ENCODE peak calls at places on chromosomes 2 and 18, in eight cellular contexts. One of them, this sample, is unnamed.

GRCh38 chr2:83587309-83587708 is 871.8 kb downstream of the SUCLG1 start:
- DNase-seq in coronary artery: no peak
- DNase-seq in K562: no peak
- DNase-seq in transverse colon: no peak
- DNase-seq in pancreas: no peak
- DNase-seq in brain microvascular endothelial cell: no peak
- DNase-seq in stomach: no peak
- DNase-seq in RWPE1: no peak
- DNase-seq in this sample: no peak

GRCh38 chr18:79879566-79879965 is 71.9 kb downstream of the SLC66A2 start:
- DNase-seq in coronary artery: peak; percentile 4
- DNase-seq in K562: no peak
- DNase-seq in RWPE1: no peak
- DNase-seq in brain microvascular endothelial cell: no peak
- DNase-seq in pancreas: peak; percentile 6
- DNase-seq in transverse colon: no peak
- DNase-seq in stomach: no peak
- DNase-seq in this sample: no peak

GRCh38 chr2:40543381-40543780 is 91.5 kb upstream of the SLC8A1 start:
- DNase-seq in brain microvascular endothelial cell: no peak
- DNase-seq in transverse colon: no peak
- DNase-seq in pancreas: no peak
- DNase-seq in coronary artery: no peak
- DNase-seq in RWPE1: no peak
- DNase-seq in K562: no peak
- DNase-seq in stomach: no peak
- DNase-seq in this sample: no peak

GRCh38 chr2:56386657-56387056 is 202.9 kb downstream of the CCDC85A start:
- DNase-seq in stomach: no peak
- DNase-seq in RWPE1: no peak
- DNase-seq in pancreas: no peak
- DNase-seq in transverse colon: no peak
- DNase-seq in brain microvascular endothelial cell: no peak
- DNase-seq in K562: no peak
- DNase-seq in coronary artery: no peak
- DNase-seq in this sample: no peak

GRCh38 chr2:121736140-121736461 is 574 bp downstream of the NIFK start:
- DNase-seq in RWPE1: no peak
- DNase-seq in coronary artery: no peak
- DNase-seq in K562: no peak
- DNase-seq in stomach: no peak
- DNase-seq in brain microvascular endothelial cell: no peak
- DNase-seq in pancreas: no peak
- DNase-seq in transverse colon: no peak
- DNase-seq in this sample: no peak

GRCh38 chr2:20616341-20616871 is 34.5 kb downstream of the HS1BP3 start:
- DNase-seq in coronary artery: peak; percentile 69
- DNase-seq in pancreas: peak; percentile 41
- DNase-seq in stomach: peak; percentile 18
- DNase-seq in RWPE1: no peak
- DNase-seq in transverse colon: no peak
- DNase-seq in K562: no peak
- DNase-seq in brain microvascular endothelial cell: no peak
- DNase-seq in this sample: no peak

GRCh38 chr2:201234167-201235139 is 25.9 kb upstream of the CASP8 start:
- DNase-seq in stomach: no peak
- DNase-seq in pancreas: no peak
- DNase-seq in brain microvascular endothelial cell: no peak
- DNase-seq in RWPE1: no peak
- DNase-seq in coronary artery: no peak
- DNase-seq in transverse colon: no peak
- DNase-seq in K562: no peak
- DNase-seq in this sample: no peak

GRCh38 chr2:232026941-232027340 is 65.4 kb downstream of the DIS3L2 start:
- DNase-seq in RWPE1: no peak
- DNase-seq in K562: no peak
- DNase-seq in brain microvascular endothelial cell: no peak
- DNase-seq in stomach: no peak
- DNase-seq in coronary artery: no peak
- DNase-seq in pancreas: no peak
- DNase-seq in transverse colon: no peak
- DNase-seq in this sample: no peak

GRCh38 chr2:46955764-46956163 is 40.2 kb upstream of the MCFD2 start:
- DNase-seq in coronary artery: no peak
- DNase-seq in transverse colon: no peak
- DNase-seq in brain microvascular endothelial cell: no peak
- DNase-seq in stomach: no peak
- DNase-seq in pancreas: no peak
- DNase-seq in RWPE1: no peak
- DNase-seq in K562: no peak
- DNase-seq in this sample: no peak

GRCh38 chr2:64324746-64325410 is 129.1 kb upstream of the LGALSL start:
- DNase-seq in stomach: no peak
- DNase-seq in pancreas: no peak
- DNase-seq in coronary artery: no peak
- DNase-seq in RWPE1: no peak
- DNase-seq in K562: no peak
- DNase-seq in transverse colon: no peak
- DNase-seq in brain microvascular endothelial cell: no peak
- DNase-seq in this sample: no peak

GRCh38 chr2:27446057-27446456 is 3.9 kb downstream of the KRTCAP3 start:
- DNase-seq in coronary artery: no peak
- DNase-seq in brain microvascular endothelial cell: no peak
- DNase-seq in RWPE1: peak; percentile 66
- DNase-seq in transverse colon: peak; percentile 86
- DNase-seq in K562: no peak
- DNase-seq in pancreas: peak; percentile 60
- DNase-seq in stomach: peak; percentile 92
- DNase-seq in this sample: no peak
- H3K27ac ChIP-seq in coronary artery: no peak overlapping the region
- H3K27ac ChIP-seq in brain microvascular endothelial cell: no peak overlapping the region
- H3K27ac ChIP-seq in RWPE1: peak overlapping the region; percentile 53
- H3K27ac ChIP-seq in transverse colon: peak overlapping the region; percentile 81
- H3K27ac ChIP-seq in K562: no peak overlapping the region
- H3K27ac ChIP-seq in pancreas: peak overlapping the region; percentile 70
- H3K27ac ChIP-seq in stomach: peak overlapping the region; percentile 92
- H3K27ac ChIP-seq in this sample: no peak overlapping the region

GRCh38 chr18:9825571-9826073 is 60.2 kb upstream of the TXNDC2 start:
- DNase-seq in stomach: no peak
- DNase-seq in brain microvascular endothelial cell: peak; percentile 84
- DNase-seq in K562: peak; percentile 81
- DNase-seq in coronary artery: no peak
- DNase-seq in pancreas: no peak
- DNase-seq in RWPE1: peak; percentile 72
- DNase-seq in transverse colon: peak; percentile 68
- DNase-seq in this sample: no peak
- H3K27ac ChIP-seq in stomach: peak overlapping the region; percentile 80
- H3K27ac ChIP-seq in brain microvascular endothelial cell: peak overlapping the region; percentile 57
- H3K27ac ChIP-seq in K562: peak overlapping the region; percentile 80
- H3K27ac ChIP-seq in coronary artery: peak overlapping the region; percentile 82
- H3K27ac ChIP-seq in pancreas: no peak overlapping the region
- H3K27ac ChIP-seq in RWPE1: peak overlapping the region; percentile 97
- H3K27ac ChIP-seq in transverse colon: peak overlapping the region; percentile 73
- H3K27ac ChIP-seq in this sample: no peak overlapping the region

GRCh38 chr2:127107622-127107999 is 657 bp upstream of the BIN1 start:
- DNase-seq in transverse colon: peak; percentile 26
- DNase-seq in K562: no peak
- DNase-seq in RWPE1: no peak
- DNase-seq in stomach: no peak
- DNase-seq in brain microvascular endothelial cell: peak; percentile 29
- DNase-seq in pancreas: no peak
- DNase-seq in coronary artery: no peak
- DNase-seq in this sample: no peak
- H3K27ac ChIP-seq in transverse colon: peak overlapping the region; percentile 88
- H3K27ac ChIP-seq in K562: no peak overlapping the region
- H3K27ac ChIP-seq in RWPE1: peak overlapping the region; percentile 86
- H3K27ac ChIP-seq in stomach: peak overlapping the region; percentile 92
- H3K27ac ChIP-seq in brain microvascular endothelial cell: peak overlapping the region; percentile 58
- H3K27ac ChIP-seq in pancreas: peak overlapping the region; percentile 44
- H3K27ac ChIP-seq in coronary artery: peak overlapping the region; percentile 82
- H3K27ac ChIP-seq in this sample: no peak overlapping the region

DNA sequence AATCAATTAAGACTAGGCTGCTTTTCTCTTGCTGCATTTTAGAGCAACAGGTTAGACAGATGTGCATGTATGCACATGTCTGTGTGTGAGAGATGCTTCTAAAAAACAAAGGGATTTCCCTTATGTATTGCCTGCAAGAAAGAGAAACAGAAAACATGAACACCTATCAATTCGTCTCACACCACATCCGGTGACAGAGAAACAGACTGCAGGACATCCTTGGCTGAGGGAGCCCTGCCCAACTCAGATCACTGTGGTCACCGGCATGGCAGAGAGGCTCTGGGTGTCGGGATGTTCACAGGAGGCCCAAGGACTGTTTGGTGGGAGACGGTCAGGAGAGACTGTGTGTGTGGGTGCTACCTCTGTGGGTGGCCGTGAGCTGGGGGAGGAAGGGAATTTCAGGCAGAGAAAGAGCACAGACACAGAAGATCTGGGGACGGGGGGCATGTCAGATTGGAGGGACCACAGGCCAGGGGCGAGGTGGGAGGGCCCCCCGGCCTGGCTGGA is 24.9 kb downstream of the FHL2 start:
- DNase-seq in transverse colon: no peak
- DNase-seq in brain microvascular endothelial cell: no peak
- DNase-seq in pancreas: no peak
- DNase-seq in K562: no peak
- DNase-seq in coronary artery: no peak
- DNase-seq in stomach: no peak
- DNase-seq in RWPE1: no peak
- DNase-seq in this sample: no peak
- H3K27ac ChIP-seq in transverse colon: peak overlapping the region; percentile 75
- H3K27ac ChIP-seq in brain microvascular endothelial cell: peak overlapping the region; percentile 80
- H3K27ac ChIP-seq in pancreas: no peak overlapping the region
- H3K27ac ChIP-seq in K562: no peak overlapping the region
- H3K27ac ChIP-seq in coronary artery: peak overlapping the region; percentile 89
- H3K27ac ChIP-seq in stomach: peak overlapping the region; percentile 93
- H3K27ac ChIP-seq in RWPE1: peak overlapping the region; percentile 51
- H3K27ac ChIP-seq in this sample: no peak overlapping the region

GRCh38 chr2:85712849-85713612 is 18.9 kb downstream of the GNLY start:
- DNase-seq in brain microvascular endothelial cell: peak; percentile 82
- DNase-seq in transverse colon: peak; percentile 54
- DNase-seq in RWPE1: no peak
- DNase-seq in coronary artery: no peak
- DNase-seq in K562: no peak
- DNase-seq in pancreas: no peak
- DNase-seq in stomach: peak; percentile 86
- DNase-seq in this sample: no peak
- H3K27ac ChIP-seq in brain microvascular endothelial cell: no peak overlapping the region
- H3K27ac ChIP-seq in transverse colon: peak overlapping the region; percentile 49
- H3K27ac ChIP-seq in RWPE1: no peak overlapping the region
- H3K27ac ChIP-seq in coronary artery: peak overlapping the region; percentile 84
- H3K27ac ChIP-seq in K562: no peak overlapping the region
- H3K27ac ChIP-seq in pancreas: peak overlapping the region; percentile 37
- H3K27ac ChIP-seq in stomach: peak overlapping the region; percentile 86
- H3K27ac ChIP-seq in this sample: no peak overlapping the region

DNA sequence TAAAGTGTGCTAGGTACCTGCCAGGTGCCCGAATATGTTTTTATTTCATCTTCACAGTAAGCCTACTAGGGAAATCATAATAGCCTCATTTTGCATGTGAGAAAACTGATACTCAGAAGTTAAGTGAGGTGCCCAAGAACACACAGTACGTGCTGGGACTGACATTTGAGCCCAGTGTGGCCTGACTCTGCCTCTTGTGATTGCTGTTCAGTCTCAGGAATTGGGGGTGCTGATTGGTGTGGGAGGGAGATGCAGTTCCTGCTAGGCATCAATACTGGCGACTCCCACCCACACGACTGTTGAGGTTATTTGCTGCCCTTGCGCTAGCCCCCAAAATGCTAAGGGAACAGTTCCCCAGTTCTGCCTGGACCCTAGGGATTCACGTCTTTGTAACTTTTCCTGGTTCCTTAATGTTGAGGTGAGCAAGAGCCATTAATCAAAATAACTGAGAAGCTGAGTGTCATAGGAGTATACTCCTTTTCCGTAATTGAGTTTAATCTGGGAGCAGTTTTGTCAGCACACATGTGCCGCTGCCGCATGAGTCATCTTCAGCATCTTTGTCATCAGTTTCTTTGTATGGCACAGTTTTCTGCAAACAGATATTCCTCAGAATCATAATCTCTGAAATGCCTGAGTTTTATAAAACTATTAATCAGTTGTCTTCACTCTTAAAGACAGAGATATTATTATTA is 120.7 kb downstream of the NCK2 start:
- DNase-seq in brain microvascular endothelial cell: no peak
- DNase-seq in pancreas: no peak
- DNase-seq in K562: no peak
- DNase-seq in coronary artery: peak; percentile 55
- DNase-seq in transverse colon: no peak
- DNase-seq in RWPE1: no peak
- DNase-seq in stomach: no peak
- DNase-seq in this sample: no peak
- H3K27ac ChIP-seq in brain microvascular endothelial cell: no peak overlapping the region
- H3K27ac ChIP-seq in pancreas: no peak overlapping the region
- H3K27ac ChIP-seq in K562: no peak overlapping the region
- H3K27ac ChIP-seq in coronary artery: no peak overlapping the region
- H3K27ac ChIP-seq in transverse colon: no peak overlapping the region
- H3K27ac ChIP-seq in RWPE1: no peak overlapping the region
- H3K27ac ChIP-seq in stomach: no peak overlapping the region
- H3K27ac ChIP-seq in this sample: no peak overlapping the region

GRCh38 chr2:216495656-216496055 is 3.0 kb upstream of the RPL37A start:
- DNase-seq in coronary artery: peak; percentile 59
- DNase-seq in brain microvascular endothelial cell: no peak
- DNase-seq in stomach: no peak
- DNase-seq in transverse colon: no peak
- DNase-seq in K562: no peak
- DNase-seq in pancreas: no peak
- DNase-seq in RWPE1: no peak
- DNase-seq in this sample: no peak
- H3K27ac ChIP-seq in coronary artery: no peak overlapping the region
- H3K27ac ChIP-seq in brain microvascular endothelial cell: no peak overlapping the region
- H3K27ac ChIP-seq in stomach: no peak overlapping the region
- H3K27ac ChIP-seq in transverse colon: no peak overlapping the region
- H3K27ac ChIP-seq in K562: no peak overlapping the region
- H3K27ac ChIP-seq in pancreas: no peak overlapping the region
- H3K27ac ChIP-seq in RWPE1: peak overlapping the region; percentile 58
- H3K27ac ChIP-seq in this sample: no peak overlapping the region

DNA sequence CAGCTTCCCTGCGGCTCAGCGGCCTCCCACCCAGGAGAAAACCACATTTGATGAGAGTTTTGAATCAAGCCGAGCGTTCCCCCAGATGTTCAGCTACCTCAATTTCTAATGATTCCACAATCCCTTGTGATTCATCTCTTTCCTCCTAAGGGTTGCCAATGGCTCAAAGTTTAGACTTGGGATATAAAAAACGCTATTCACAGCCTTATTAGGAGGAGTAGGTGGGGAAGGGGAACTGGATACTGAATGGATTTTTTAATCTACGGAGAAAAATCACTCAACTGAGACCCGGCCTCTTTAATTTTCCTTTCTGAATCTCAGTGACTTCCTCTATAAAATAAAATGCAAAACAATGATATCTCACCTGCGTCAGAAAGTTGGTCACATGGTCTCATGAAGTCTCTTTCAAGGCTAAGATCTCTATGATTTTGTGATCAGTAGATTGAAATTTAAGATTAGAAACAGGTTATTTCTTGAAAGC is 192.6 kb upstream of the TCF4 start:
- DNase-seq in pancreas: no peak
- DNase-seq in stomach: no peak
- DNase-seq in K562: no peak
- DNase-seq in RWPE1: no peak
- DNase-seq in transverse colon: no peak
- DNase-seq in coronary artery: no peak
- DNase-seq in brain microvascular endothelial cell: no peak
- DNase-seq in this sample: no peak
- H3K27ac ChIP-seq in pancreas: no peak overlapping the region
- H3K27ac ChIP-seq in stomach: peak overlapping the region; percentile 66
- H3K27ac ChIP-seq in K562: no peak overlapping the region
- H3K27ac ChIP-seq in RWPE1: peak overlapping the region; percentile 71
- H3K27ac ChIP-seq in transverse colon: peak overlapping the region; percentile 27
- H3K27ac ChIP-seq in coronary artery: peak overlapping the region; percentile 10
- H3K27ac ChIP-seq in brain microvascular endothelial cell: no peak overlapping the region
- H3K27ac ChIP-seq in this sample: no peak overlapping the region